ENCODE peak calls at places on chromosomes 12 and 14, in eight cellular contexts. K, Y, F, A, S, O, C and W are unnamed samples.
A peak's percentile ranks its signal among the peaks of the same experiment; 100 is the strongest.

GRCh38 chr12:6754406-6754805 is 1.5 kb upstream of the MLF2 start:
- DNase-seq in F (no peak), S (no peak), C (no peak), O (no peak), K (no peak), Y (no peak), A (no peak), W (no peak)

GRCh38 chr12:105018761-105019160 is 32.6 kb downstream of the NOPCHAP1 start:
- DNase-seq in K (no peak), A (no peak), O (peak; percentile 48), Y (peak; percentile 67), S (no peak), F (no peak), C (no peak), W (no peak)

GRCh38 chr12:47015381-47015780 is 64.0 kb upstream of the PCED1B start:
- DNase-seq in Y (no peak), F (no peak), C (no peak), K (no peak), O (no peak), A (no peak), S (no peak), W (no peak)

GRCh38 chr12:33486058-33486457 is 46.4 kb upstream of the SYT10 start:
- DNase-seq in C (no peak), O (no peak), S (no peak), A (no peak), Y (no peak), F (no peak), K (no peak), W (no peak)

GRCh38 chr14:63922696-63923421 is 70.1 kb downstream of the SYNE2 start:
- DNase-seq in S (peak; percentile 70), A (peak; percentile 42), C (no peak), Y (no peak), K (no peak), O (no peak), F (no peak), W (no peak)

GRCh38 chr14:44963775-44964380 is 1.9 kb downstream of the TOGARAM1 start:
- DNase-seq in Y (no peak), A (no peak), F (no peak), O (peak; percentile 51), S (peak; percentile 5), K (no peak), C (no peak), W (no peak)

GRCh38 chr12:111406474-111407370 is 999 bp downstream of the SH2B3 start:
- DNase-seq in K (peak; percentile 45), Y (no peak), A (no peak), F (peak; percentile 60), S (no peak), C (peak; percentile 82), O (peak; percentile 37), W (peak; percentile 62)

GRCh38 chr12:112162261-112162790 is 37.0 kb downstream of the TRAFD1 start:
- DNase-seq in S (no peak), K (no peak), C (no peak), A (no peak), F (no peak), O (no peak), Y (no peak), W (no peak)

GRCh38 chr14:80504781-80505180 is 293.5 kb upstream of the DIO2 start:
- DNase-seq in K (no peak), A (no peak), O (no peak), F (no peak), S (no peak), C (no peak), Y (no peak), W (no peak)

GRCh38 chr12:52903855-52904508 is 894 bp downstream of the KRT8 start:
- DNase-seq in Y (no peak), K (peak; percentile 91), O (peak; percentile 80), A (no peak), F (peak; percentile 34), C (no peak), S (peak; percentile 60), W (peak; percentile 74)

GRCh38 chr12:107404981-107405380 is 280.6 kb upstream of the PWP1 start:
- DNase-seq in K (no peak), C (no peak), F (no peak), Y (peak; percentile 67), S (peak; percentile 26), O (peak; percentile 59), A (no peak), W (no peak)

GRCh38 chr12:46089414-46090162 is 99.2 kb upstream of the SCAF11 start:
- DNase-seq in O (no peak), K (no peak), S (no peak), F (no peak), A (no peak), C (no peak), Y (no peak), W (no peak)

GRCh38 chr14:94598816-94599655 is 13.2 kb upstream of the SERPINA3 start:
- DNase-seq in F (no peak), S (peak; percentile 92), K (peak; percentile 94), Y (no peak), O (peak; percentile 21), A (peak; percentile 98), C (peak; percentile 85), W (no peak)

GRCh38 chr14:73438993-73439392 is 19.4 kb downstream of the NUMB start:
- DNase-seq in Y (no peak), F (no peak), O (no peak), S (no peak), C (no peak), K (no peak), A (no peak), W (no peak)

GRCh38 chr14:73437206-73437605 is 21.1 kb downstream of the NUMB start:
- DNase-seq in S (no peak), C (no peak), F (no peak), Y (no peak), K (no peak), A (no peak), O (no peak), W (no peak)

GRCh38 chr14:73443758-73444157 is 14.6 kb downstream of the NUMB start:
- DNase-seq in Y (no peak), O (no peak), A (no peak), K (no peak), S (no peak), F (no peak), C (no peak), W (no peak)

DNA sequence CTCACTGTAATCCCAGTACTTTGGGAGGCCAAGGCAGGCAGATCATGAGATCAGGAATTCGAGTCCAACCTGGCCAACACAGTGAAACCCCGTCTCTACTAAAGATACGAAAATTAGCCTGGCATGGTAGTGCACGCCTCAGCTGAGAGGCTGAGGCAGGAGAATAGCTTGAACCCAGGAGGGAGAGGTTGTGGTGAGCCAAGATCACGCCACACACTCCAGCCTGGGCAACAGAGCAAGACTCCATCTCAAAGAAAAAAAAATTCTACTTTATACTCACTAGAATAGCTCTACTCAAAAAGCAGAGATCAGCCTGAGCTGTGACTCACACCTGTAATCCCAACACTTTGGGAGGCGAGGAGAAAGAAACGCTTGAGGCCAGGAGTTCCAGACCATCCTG is 17.1 kb downstream of the NUMB start:
- DNase-seq in O (no peak), F (no peak), C (no peak), Y (no peak), A (no peak), K (no peak), S (no peak), W (no peak)
- TF ChIP-seq CTCF in O (no peak), F (no peak), C (no peak), Y (no peak), A (no peak), K (no peak), S (no peak), W (no peak)

DNA sequence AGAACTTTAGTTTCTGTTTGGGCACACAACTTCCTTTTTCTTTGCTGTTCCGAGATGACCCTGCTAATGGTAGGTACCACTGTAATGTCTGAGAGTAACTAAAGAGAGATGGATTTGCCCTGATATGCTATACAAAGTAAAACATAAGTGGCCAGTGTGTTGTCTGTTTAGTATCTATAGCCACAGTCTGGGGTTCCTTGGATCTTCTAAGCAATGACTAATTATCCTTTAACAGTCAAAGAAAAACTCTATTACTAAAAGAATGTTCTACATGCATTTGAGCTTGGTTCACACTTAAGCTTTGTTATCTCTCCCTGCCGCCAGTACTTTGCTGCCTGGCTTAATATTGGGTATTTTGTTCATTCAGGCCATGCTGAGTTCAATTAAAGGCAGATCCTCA is 1051.9 kb upstream of the FLRT2 start:
- DNase-seq in F (no peak), Y (no peak), K (no peak), A (no peak), S (no peak), C (no peak), O (no peak), W (no peak)
- TF ChIP-seq CTCF in F (no peak), Y (no peak), K (no peak), A (no peak), S (no peak), C (no peak), O (no peak), W (no peak)

GRCh38 chr12:121898287-121898686 is 9.7 kb downstream of the PSMD9 start:
- DNase-seq in C (no peak), Y (no peak), A (no peak), S (no peak), K (no peak), F (no peak), O (no peak), W (no peak)

GRCh38 chr12:121892673-121893561 is 4.3 kb downstream of the PSMD9 start:
- DNase-seq in F (no peak), C (no peak), A (no peak), S (no peak), K (no peak), Y (no peak), O (no peak), W (no peak)

GRCh38 chr12:121893901-121894540 is 5.4 kb downstream of the PSMD9 start:
- DNase-seq in F (no peak), Y (no peak), K (peak; percentile 58), O (no peak), C (no peak), S (peak; percentile 78), A (no peak), W (no peak)

GRCh38 chr12:121889267-121889624 is 656 bp downstream of the PSMD9 start:
- DNase-seq in K (no peak), O (no peak), Y (no peak), C (no peak), F (no peak), S (no peak), A (no peak), W (no peak)

DNA sequence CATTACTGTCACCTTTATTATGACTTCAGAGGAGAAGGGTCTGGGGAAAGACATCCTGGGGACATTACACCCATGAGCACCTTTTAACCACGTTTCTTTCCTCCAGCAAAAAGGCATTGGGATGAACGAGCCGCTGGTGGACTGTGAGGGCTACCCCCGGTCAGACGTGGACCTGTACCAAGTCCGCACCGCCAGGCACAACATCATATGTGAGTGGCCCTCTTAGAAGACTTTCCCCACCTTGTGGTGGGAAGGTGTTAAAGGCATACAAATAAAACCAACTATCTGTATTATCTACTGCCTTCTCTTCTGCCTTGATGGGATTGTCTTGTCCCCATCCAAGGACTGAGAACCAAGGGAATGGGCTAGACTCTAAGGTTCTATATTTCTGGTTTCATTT is 6.0 kb downstream of the PSMD9 start:
- DNase-seq in S (no peak), F (no peak), A (no peak), Y (peak; percentile 55), C (no peak), O (peak; percentile 59), K (no peak), W (no peak)
- TF ChIP-seq CTCF in S (peak; percentile 9), F (no peak), A (peak; percentile 41), Y (peak; percentile 52), C (no peak), O (peak; percentile 45), K (no peak), W (no peak)

DNA sequence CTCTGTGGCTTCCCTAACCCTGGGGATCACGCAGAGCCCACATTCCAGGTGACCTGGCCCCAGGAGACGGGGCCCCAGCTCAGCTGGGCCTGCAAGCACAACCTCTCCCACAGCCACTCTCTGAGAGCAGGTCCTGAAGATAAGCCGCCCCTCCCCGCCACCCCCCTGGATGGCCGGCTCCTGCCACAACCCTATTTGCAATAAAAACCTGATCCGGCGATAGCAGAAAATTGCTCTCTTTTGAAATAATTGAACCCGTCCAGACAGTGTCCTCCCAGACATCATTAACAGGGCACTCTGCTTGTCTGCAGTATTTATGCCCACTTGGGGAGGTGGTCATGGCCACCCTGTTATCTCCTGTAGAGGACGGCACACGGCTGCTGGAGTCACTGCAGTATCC is 5.0 kb downstream of the C14orf180 start:
- DNase-seq in O (no peak), C (no peak), K (no peak), Y (no peak), A (no peak), F (no peak), S (no peak), W (no peak)
- TF ChIP-seq CTCF in O (no peak), C (no peak), K (no peak), Y (no peak), A (no peak), F (no peak), S (no peak), W (no peak)